ENCODE peak calls at places on chromosomes 1 and 21, in four cellular contexts. K, A, N and E are unnamed samples.

GRCh38 chr1:228445867-228446584 is 29.4 kb upstream of the TRIM17 start:
- DNase-seq in K (peak; percentile 77), A (no peak), N (peak; percentile 35), E (no peak)

GRCh38 chr21:14010729-14011128 is 200.0 kb downstream of the LIPI start:
- DNase-seq in K (no peak), A (no peak), N (peak; percentile 3), E (no peak)

GRCh38 chr1:234743866-234744581 is 134.0 kb upstream of the IRF2BP2 start:
- DNase-seq in K (peak; percentile 34), A (no peak), N (no peak), E (no peak)

GRCh38 chr21:24224411-24224810 is 1382.9 kb downstream of the MRPL39 start:
- DNase-seq in K (no peak), A (no peak), N (no peak), E (no peak)

GRCh38 chr1:3688836-3689750 is 36.8 kb downstream of the TP73 start:
- DNase-seq in K (no peak), A (no peak), N (no peak), E (no peak)

GRCh38 chr1:51234721-51235425 is 1.2 kb upstream of the RNF11 start:
- DNase-seq in K (no peak), A (peak; percentile 59), N (peak; percentile 63), E (peak; percentile 93)

GRCh38 chr1:63537006-63537405 is 13.7 kb downstream of the EFCAB7 start:
- DNase-seq in K (no peak), A (no peak), N (no peak), E (no peak)

GRCh38 chr1:26020390-26020789 is 1.2 kb upstream of the EXTL1 start:
- DNase-seq in K (no peak), A (no peak), N (no peak), E (no peak)

GRCh38 chr1:209064850-209065249 is 518.7 kb upstream of the CAMK1G start:
- DNase-seq in K (no peak), A (no peak), N (no peak), E (no peak)

GRCh38 chr1:58528518-58528917 is 18.0 kb downstream of the OMA1 start:
- DNase-seq in K (no peak), A (no peak), N (no peak), E (no peak)

GRCh38 chr1:67441183-67441582 is 11.0 kb upstream of the SERBP1 start:
- DNase-seq in K (no peak), A (peak; percentile 17), N (no peak), E (no peak)

GRCh38 chr1:236425031-236425663 is 31.1 kb downstream of the EDARADD start:
- DNase-seq in K (peak; percentile 32), A (peak; percentile 46), N (peak; percentile 28), E (peak; percentile 42)

GRCh38 chr1:221439008-221439733 is 302.7 kb downstream of the DUSP10 start:
- DNase-seq in K (no peak), A (no peak), N (no peak), E (peak; percentile 52)

GRCh38 chr1:238419209-238419608 is 528.5 kb upstream of the ZP4 start:
- DNase-seq in K (no peak), A (no peak), N (no peak), E (no peak)

GRCh38 chr1:236307437-236307836 is 25.7 kb upstream of the ERO1B start:
- DNase-seq in K (no peak), A (no peak), N (no peak), E (no peak)

GRCh38 chr1:45258059-45258650 is 51.8 kb upstream of the ZSWIM5 start:
- DNase-seq in K (no peak), A (no peak), N (no peak), E (no peak)

GRCh38 chr1:18575620-18576019 is 55.0 kb upstream of the PAX7 start:
- DNase-seq in K (peak; percentile 94), A (peak; percentile 16), N (peak; percentile 79), E (no peak)

GRCh38 chr1:204578867-204579664 is 62.9 kb downstream of the MDM4 start:
- DNase-seq in K (peak; percentile 39), A (no peak), N (no peak), E (peak; percentile 65)

GRCh38 chr1:207873055-207873890 is 37.7 kb downstream of the CD34 start:
- DNase-seq in K (no peak), A (no peak), N (peak; percentile 44), E (no peak)

GRCh38 chr1:157137051-157137772 is 983 bp downstream of the ETV3 start:
- DNase-seq in K (no peak), A (no peak), N (peak; percentile 44), E (no peak)

GRCh38 chr1:236862615-236863211 is 67.6 kb downstream of the MTR start:
- DNase-seq in K (no peak), A (peak; percentile 95), N (no peak), E (no peak)

GRCh38 chr1:35211113-35211399 is 18.1 kb upstream of the SFPQ start:
- DNase-seq in K (no peak), A (no peak), N (no peak), E (no peak)

GRCh38 chr1:64363116-64363515 is 106.8 kb upstream of the CACHD1 start:
- DNase-seq in K (no peak), A (no peak), N (no peak), E (no peak)

GRCh38 chr1:46393510-46393909 is 607 bp upstream of the FAAH start:
- DNase-seq in K (no peak), A (no peak), N (no peak), E (no peak)

GRCh38 chr1:233636503-233636877 is 22.6 kb downstream of the KCNK1 start:
- DNase-seq in K (no peak), A (no peak), N (no peak), E (no peak)

GRCh38 chr1:233638513-233638912 is 24.6 kb downstream of the KCNK1 start:
- DNase-seq in K (no peak), A (no peak), N (no peak), E (no peak)

GRCh38 chr1:233632436-233632835 is 18.5 kb downstream of the KCNK1 start:
- DNase-seq in K (no peak), A (no peak), N (no peak), E (no peak)

GRCh38 chr1:233639611-233640010 is 25.7 kb downstream of the KCNK1 start:
- DNase-seq in K (no peak), A (no peak), N (no peak), E (no peak)

GRCh38 chr1:233635765-233636502 is 22.0 kb downstream of the KCNK1 start:
- DNase-seq in K (peak; percentile 35), A (no peak), N (peak; percentile 96), E (no peak)
- TF ChIP-seq ETV6 in K (no peak), A (no peak), N (no peak), E (no peak)

GRCh38 chr1:76294470-76295194 is 220.1 kb downstream of the ST6GALNAC3 start:
- DNase-seq in K (no peak), A (no peak), N (no peak), E (peak; percentile 48)

GRCh38 chr1:76291186-76291585 is 216.6 kb downstream of the ST6GALNAC3 start:
- DNase-seq in K (no peak), A (no peak), N (no peak), E (no peak)

GRCh38 chr1:76291737-76292136 is 217.2 kb downstream of the ST6GALNAC3 start:
- DNase-seq in K (no peak), A (no peak), N (no peak), E (no peak)

GRCh38 chr1:76293831-76294230 is 219.3 kb downstream of the ST6GALNAC3 start:
- DNase-seq in K (no peak), A (no peak), N (no peak), E (no peak)

DNA sequence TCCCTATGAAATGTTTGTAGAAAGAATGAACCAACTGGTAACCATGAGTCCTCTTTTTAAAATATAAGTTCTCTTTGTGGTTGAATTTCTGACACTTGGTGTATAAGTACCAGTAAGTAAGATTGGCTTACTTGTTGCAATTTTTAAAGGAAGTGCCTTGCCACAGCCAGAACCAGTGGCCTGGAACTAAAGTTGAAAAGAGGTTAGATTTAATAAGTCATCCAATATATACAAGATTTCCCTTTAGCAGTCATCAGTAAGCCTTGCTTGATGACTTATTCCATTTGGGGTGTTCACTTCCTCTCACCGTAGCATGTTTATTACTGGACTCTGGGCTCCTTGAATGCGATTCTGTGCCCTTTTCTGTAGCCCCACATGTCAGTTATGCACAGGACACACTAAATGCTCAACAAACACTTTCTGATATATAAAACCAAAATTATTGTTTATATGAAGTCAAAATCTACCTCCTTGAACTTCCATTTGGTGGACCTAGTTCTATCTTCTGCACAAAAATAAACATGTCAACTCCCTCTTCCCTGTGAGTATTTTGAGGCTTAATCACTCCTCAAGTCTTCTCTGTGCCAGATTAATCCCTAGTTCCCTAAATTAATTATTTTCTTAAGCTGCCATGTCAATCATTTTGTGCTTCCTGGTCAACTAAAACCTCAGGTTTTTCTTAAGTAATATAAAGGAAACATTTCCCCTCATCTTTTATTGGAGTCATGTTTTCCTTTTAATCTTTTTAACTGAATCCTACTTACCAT is 218.1 kb downstream of the ST6GALNAC3 start:
- DNase-seq in K (no peak), A (no peak), N (no peak), E (no peak)
- TF ChIP-seq CBFB in K (no peak), A (no peak), N (no peak), E (no peak)

DNA sequence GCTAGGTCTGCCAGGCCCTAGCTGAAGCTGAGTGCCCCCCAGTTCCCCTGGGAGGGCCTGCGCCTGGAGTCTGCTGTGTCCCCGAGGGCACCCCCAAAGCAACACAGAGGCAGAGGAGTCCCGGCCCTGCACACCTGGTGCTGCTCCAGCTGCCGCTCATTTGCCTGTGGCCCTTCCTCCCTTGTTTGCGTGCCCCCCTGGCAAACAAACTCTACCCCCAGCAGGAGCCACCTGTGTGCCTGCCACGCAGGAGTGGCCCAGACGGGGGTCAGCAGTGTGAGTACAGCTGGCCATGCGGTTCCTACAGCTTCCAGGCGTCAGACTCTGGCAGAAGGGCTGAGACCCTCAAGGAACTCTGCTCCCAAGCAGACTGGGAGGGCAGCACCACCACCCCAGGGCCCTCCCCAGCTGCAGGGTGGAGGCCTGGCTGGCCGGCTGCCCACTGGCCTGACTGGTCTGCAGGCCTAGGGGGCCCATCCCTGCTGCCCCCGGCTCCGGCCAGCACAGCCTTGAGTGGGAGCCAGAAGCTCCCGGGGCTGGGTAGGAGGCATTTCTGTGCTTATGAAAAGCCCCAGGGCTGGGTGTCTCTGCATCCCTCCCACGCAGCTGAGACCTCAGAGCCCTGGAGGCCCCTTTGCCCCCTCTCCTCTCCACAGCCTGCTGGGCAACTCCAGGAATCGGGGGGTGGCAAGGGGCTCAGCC is 563 bp upstream of the TAS1R3 start:
- DNase-seq in K (no peak), A (no peak), N (no peak), E (no peak)
- TF ChIP-seq ETV6 in K (no peak), A (no peak), N (no peak), E (no peak)

DNA sequence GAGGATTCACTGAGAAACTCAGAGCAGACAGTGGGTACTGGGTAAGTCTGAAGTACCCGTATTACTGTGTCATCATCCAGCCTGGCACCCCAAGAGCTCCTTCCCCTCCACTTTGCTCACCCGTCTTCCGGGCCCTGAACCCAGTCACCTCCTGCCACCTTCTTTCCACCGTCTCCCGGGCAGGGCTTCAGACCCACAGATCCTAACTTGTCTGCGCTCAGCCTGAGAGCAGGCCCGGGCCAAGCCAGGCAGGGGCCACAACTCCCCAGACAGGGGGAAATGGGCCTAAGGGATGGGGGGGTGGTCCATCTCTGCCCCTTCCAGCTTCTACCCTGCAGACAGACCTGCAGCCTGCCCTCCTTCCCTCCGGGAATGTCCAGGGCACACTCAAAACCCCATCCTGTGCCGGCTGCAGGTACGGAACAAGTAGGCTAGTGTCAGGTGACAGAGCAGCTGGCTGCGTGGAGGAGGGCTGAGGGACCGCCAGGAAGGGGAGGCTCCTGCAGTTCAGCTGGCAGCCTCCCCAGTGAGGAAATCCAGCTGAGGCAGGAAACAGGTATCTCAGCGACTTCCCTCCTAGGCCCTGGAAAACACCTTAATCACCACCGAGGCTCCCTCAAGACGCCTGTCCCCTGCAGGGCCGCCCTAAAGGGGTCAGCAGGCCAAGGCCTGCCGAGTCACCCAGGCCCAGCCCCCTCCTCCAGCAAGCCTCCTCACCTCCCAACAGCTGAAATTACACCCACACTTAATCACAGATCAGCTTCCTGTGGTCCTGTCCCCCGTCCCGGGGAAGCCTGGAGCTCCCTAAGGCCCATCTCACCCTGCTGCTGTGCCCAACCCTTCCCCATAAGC is 3.5 kb downstream of the HSPG2 start:
- DNase-seq in K (peak; percentile 59), A (no peak), N (no peak), E (no peak)
- TF ChIP-seq CBFB in K (no peak), A (no peak), N (no peak), E (no peak)

GRCh38 chr1:202017385-202018225 is 7.2 kb downstream of the ELF3 start:
- DNase-seq in K (no peak), A (no peak), N (no peak), E (no peak)
- TF ChIP-seq ETV6 in K (no peak), A (no peak), N (no peak), E (no peak)